ENCODE peak calls at places on chromosomes 13 and 19, in eight cellular contexts. One of them, this sample, is unnamed. For H3K4me1, the result is how much of the 10 kb centered on the place peaks cover.

GRCh38 chr19:53824134-53824611 is at the start of gene NLRP12:
- DNase-seq in cardiac muscle cell: no peak
- DNase-seq in PC-3: no peak
- DNase-seq in prostate gland: no peak
- DNase-seq in thoracic aorta: no peak
- DNase-seq in lower lobe of right lung: peak
- DNase-seq in left ventricle myocardium inferior: no peak
- DNase-seq in tibial artery: peak
- DNase-seq in this sample: no peak

GRCh38 chr19:49116544-49116943 is 2.4 kb downstream of the LIN7B start:
- DNase-seq in left ventricle myocardium inferior: peak
- DNase-seq in tibial artery: peak
- DNase-seq in cardiac muscle cell: no peak
- DNase-seq in prostate gland: no peak
- DNase-seq in lower lobe of right lung: peak
- DNase-seq in PC-3: no peak
- DNase-seq in thoracic aorta: no peak
- DNase-seq in this sample: no peak

GRCh38 chr13:102558029-102558428 is 38.8 kb upstream of the TPP2 start:
- DNase-seq in cardiac muscle cell: no peak
- DNase-seq in PC-3: no peak
- DNase-seq in lower lobe of right lung: no peak
- DNase-seq in tibial artery: no peak
- DNase-seq in left ventricle myocardium inferior: no peak
- DNase-seq in thoracic aorta: no peak
- DNase-seq in prostate gland: no peak
- DNase-seq in this sample: no peak

GRCh38 chr13:54775501-54776191 is 1747.0 kb downstream of the OLFM4 start:
- DNase-seq in tibial artery: no peak
- DNase-seq in thoracic aorta: no peak
- DNase-seq in PC-3: no peak
- DNase-seq in left ventricle myocardium inferior: no peak
- DNase-seq in lower lobe of right lung: peak
- DNase-seq in prostate gland: no peak
- DNase-seq in cardiac muscle cell: no peak
- DNase-seq in this sample: no peak

GRCh38 chr19:48997972-48998371 is 4.3 kb downstream of the RUVBL2 start:
- DNase-seq in thoracic aorta: no peak
- DNase-seq in lower lobe of right lung: peak
- DNase-seq in prostate gland: no peak
- DNase-seq in left ventricle myocardium inferior: no peak
- DNase-seq in PC-3: peak
- DNase-seq in cardiac muscle cell: peak
- DNase-seq in tibial artery: no peak
- DNase-seq in this sample: peak

GRCh38 chr13:39542361-39542760 is 60.6 kb downstream of the LHFPL6 start:
- DNase-seq in thoracic aorta: no peak
- DNase-seq in tibial artery: no peak
- DNase-seq in cardiac muscle cell: no peak
- DNase-seq in lower lobe of right lung: no peak
- DNase-seq in left ventricle myocardium inferior: no peak
- DNase-seq in PC-3: no peak
- DNase-seq in prostate gland: no peak
- DNase-seq in this sample: no peak

GRCh38 chr13:42401376-42401775 is 129.4 kb downstream of the AKAP11 start:
- DNase-seq in thoracic aorta: no peak
- DNase-seq in cardiac muscle cell: no peak
- DNase-seq in tibial artery: no peak
- DNase-seq in prostate gland: no peak
- DNase-seq in PC-3: no peak
- DNase-seq in lower lobe of right lung: no peak
- DNase-seq in left ventricle myocardium inferior: no peak
- DNase-seq in this sample: no peak

GRCh38 chr19:5456130-5456835 is 1.1 kb downstream of the ZNRF4 start:
- DNase-seq in tibial artery: no peak
- DNase-seq in lower lobe of right lung: no peak
- DNase-seq in thoracic aorta: no peak
- DNase-seq in PC-3: no peak
- DNase-seq in cardiac muscle cell: no peak
- DNase-seq in left ventricle myocardium inferior: no peak
- DNase-seq in prostate gland: no peak
- DNase-seq in this sample: no peak

GRCh38 chr19:2061093-2061935 is 10.3 kb upstream of the MKNK2 start:
- DNase-seq in cardiac muscle cell: peak
- DNase-seq in left ventricle myocardium inferior: peak
- DNase-seq in PC-3: peak
- DNase-seq in lower lobe of right lung: peak
- DNase-seq in tibial artery: peak
- DNase-seq in prostate gland: peak
- DNase-seq in thoracic aorta: peak
- DNase-seq in this sample: peak

GRCh38 chr19:35120492-35120891 is 4.9 kb downstream of the FXYD3 start:
- DNase-seq in tibial artery: peak
- DNase-seq in lower lobe of right lung: no peak
- DNase-seq in prostate gland: no peak
- DNase-seq in PC-3: peak
- DNase-seq in thoracic aorta: no peak
- DNase-seq in left ventricle myocardium inferior: no peak
- DNase-seq in cardiac muscle cell: no peak
- DNase-seq in this sample: no peak

GRCh38 chr13:78194904-78195639 is 276.4 kb upstream of the EDNRB start:
- DNase-seq in PC-3: peak
- DNase-seq in cardiac muscle cell: no peak
- DNase-seq in lower lobe of right lung: no peak
- DNase-seq in prostate gland: no peak
- DNase-seq in thoracic aorta: no peak
- DNase-seq in left ventricle myocardium inferior: no peak
- DNase-seq in tibial artery: no peak
- DNase-seq in this sample: no peak

GRCh38 chr19:33397536-33398360 is 24.2 kb downstream of the CEBPG start:
- DNase-seq in left ventricle myocardium inferior: no peak
- DNase-seq in tibial artery: peak
- DNase-seq in cardiac muscle cell: no peak
- DNase-seq in thoracic aorta: no peak
- DNase-seq in lower lobe of right lung: peak
- DNase-seq in PC-3: no peak
- DNase-seq in prostate gland: no peak
- DNase-seq in this sample: peak

GRCh38 chr19:42247631-42248199 is 5.3 kb upstream of the GSK3A start:
- DNase-seq in thoracic aorta: no peak
- DNase-seq in left ventricle myocardium inferior: no peak
- DNase-seq in PC-3: no peak
- DNase-seq in lower lobe of right lung: no peak
- DNase-seq in cardiac muscle cell: no peak
- DNase-seq in prostate gland: no peak
- DNase-seq in tibial artery: no peak
- DNase-seq in this sample: no peak
- H3K4me1 ChIP-seq in thoracic aorta: half or more
- H3K4me1 ChIP-seq in left ventricle myocardium inferior: half or more
- H3K4me1 ChIP-seq in PC-3: under half
- H3K4me1 ChIP-seq in lower lobe of right lung: half or more
- H3K4me1 ChIP-seq in cardiac muscle cell: under half
- H3K4me1 ChIP-seq in prostate gland: under half
- H3K4me1 ChIP-seq in tibial artery: half or more
- H3K4me1 ChIP-seq in this sample: under half

DNA sequence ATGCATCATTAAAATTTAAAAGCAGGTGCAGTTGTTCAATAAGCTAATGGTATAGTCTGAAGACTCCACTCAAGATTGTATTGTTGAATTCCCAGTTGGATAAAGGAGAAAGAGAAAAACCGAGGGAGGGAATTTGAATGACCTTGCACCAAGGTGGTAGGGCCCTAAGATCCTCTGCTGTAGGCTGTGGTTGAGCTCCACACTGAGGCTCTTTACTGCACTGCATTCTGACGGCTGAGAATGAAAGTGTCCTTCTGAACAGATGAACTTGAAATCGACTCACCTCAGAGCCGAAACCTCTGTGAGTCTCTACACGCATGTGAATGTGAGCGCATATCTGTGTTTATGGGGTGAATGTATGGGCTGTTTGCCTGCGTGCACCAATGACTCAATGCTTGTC is 388.9 kb upstream of the DACH1 start:
- DNase-seq in PC-3: peak
- DNase-seq in lower lobe of right lung: no peak
- DNase-seq in cardiac muscle cell: peak
- DNase-seq in left ventricle myocardium inferior: no peak
- DNase-seq in prostate gland: peak
- DNase-seq in thoracic aorta: no peak
- DNase-seq in tibial artery: no peak
- DNase-seq in this sample: peak
- TF ChIP-seq CTCF in PC-3: peak
- TF ChIP-seq CTCF in lower lobe of right lung: no peak
- TF ChIP-seq CTCF in cardiac muscle cell: no peak
- TF ChIP-seq CTCF in left ventricle myocardium inferior: peak
- TF ChIP-seq CTCF in prostate gland: no peak
- TF ChIP-seq CTCF in thoracic aorta: no peak
- TF ChIP-seq CTCF in tibial artery: no peak
- TF ChIP-seq CTCF in this sample: peak

DNA sequence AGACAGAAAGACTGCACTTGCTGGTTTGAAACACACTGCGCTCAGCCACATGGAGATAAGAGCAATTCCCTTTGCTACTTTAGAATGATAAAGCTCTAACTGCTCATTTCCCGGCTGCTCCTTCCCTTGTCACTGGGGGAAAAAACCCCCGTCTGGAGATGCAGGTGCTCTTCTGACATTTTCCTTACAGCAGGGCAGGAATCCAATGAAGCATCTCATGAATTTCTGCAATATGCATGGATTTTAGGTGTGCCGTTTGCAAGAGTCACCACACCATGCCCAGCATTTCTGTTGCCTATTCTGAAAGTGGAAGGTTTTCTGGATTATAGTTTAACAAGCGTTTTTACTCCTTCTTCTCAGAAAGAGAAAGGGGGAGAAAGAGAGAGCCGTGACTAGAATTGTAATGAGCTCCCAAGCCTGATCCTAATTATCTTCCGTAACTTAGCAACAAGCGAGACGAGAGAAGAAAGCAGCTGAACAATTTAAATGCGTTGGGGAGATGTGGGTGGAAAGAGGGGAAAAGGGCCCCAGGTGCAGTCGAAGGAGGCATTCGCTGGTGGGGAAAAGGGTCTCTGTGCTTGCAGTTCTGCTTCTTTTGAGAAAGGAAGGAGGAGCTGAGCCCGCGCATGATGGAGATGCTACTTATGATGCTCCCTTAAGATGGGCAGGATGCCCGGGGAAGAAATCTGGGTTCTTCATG is 76.6 kb upstream of the SPATA13 start:
- DNase-seq in cardiac muscle cell: no peak
- DNase-seq in lower lobe of right lung: no peak
- DNase-seq in tibial artery: no peak
- DNase-seq in left ventricle myocardium inferior: no peak
- DNase-seq in PC-3: no peak
- DNase-seq in prostate gland: no peak
- DNase-seq in thoracic aorta: no peak
- DNase-seq in this sample: no peak
- H3K4me1 ChIP-seq in cardiac muscle cell: under half
- H3K4me1 ChIP-seq in lower lobe of right lung: under half
- H3K4me1 ChIP-seq in tibial artery: under half
- H3K4me1 ChIP-seq in left ventricle myocardium inferior: under half
- H3K4me1 ChIP-seq in PC-3: under half
- H3K4me1 ChIP-seq in prostate gland: under half
- H3K4me1 ChIP-seq in thoracic aorta: under half
- H3K4me1 ChIP-seq in this sample: under half

GRCh38 chr19:57613941-57614743 is at the start of gene ZNF134:
- DNase-seq in PC-3: peak
- DNase-seq in cardiac muscle cell: peak
- DNase-seq in left ventricle myocardium inferior: peak
- DNase-seq in tibial artery: peak
- DNase-seq in thoracic aorta: peak
- DNase-seq in prostate gland: peak
- DNase-seq in lower lobe of right lung: peak
- DNase-seq in this sample: peak
- TF ChIP-seq CTCF in PC-3: no peak
- TF ChIP-seq CTCF in cardiac muscle cell: peak
- TF ChIP-seq CTCF in left ventricle myocardium inferior: peak
- TF ChIP-seq CTCF in tibial artery: no peak
- TF ChIP-seq CTCF in thoracic aorta: no peak
- TF ChIP-seq CTCF in prostate gland: no peak
- TF ChIP-seq CTCF in lower lobe of right lung: peak
- TF ChIP-seq CTCF in this sample: no peak

DNA sequence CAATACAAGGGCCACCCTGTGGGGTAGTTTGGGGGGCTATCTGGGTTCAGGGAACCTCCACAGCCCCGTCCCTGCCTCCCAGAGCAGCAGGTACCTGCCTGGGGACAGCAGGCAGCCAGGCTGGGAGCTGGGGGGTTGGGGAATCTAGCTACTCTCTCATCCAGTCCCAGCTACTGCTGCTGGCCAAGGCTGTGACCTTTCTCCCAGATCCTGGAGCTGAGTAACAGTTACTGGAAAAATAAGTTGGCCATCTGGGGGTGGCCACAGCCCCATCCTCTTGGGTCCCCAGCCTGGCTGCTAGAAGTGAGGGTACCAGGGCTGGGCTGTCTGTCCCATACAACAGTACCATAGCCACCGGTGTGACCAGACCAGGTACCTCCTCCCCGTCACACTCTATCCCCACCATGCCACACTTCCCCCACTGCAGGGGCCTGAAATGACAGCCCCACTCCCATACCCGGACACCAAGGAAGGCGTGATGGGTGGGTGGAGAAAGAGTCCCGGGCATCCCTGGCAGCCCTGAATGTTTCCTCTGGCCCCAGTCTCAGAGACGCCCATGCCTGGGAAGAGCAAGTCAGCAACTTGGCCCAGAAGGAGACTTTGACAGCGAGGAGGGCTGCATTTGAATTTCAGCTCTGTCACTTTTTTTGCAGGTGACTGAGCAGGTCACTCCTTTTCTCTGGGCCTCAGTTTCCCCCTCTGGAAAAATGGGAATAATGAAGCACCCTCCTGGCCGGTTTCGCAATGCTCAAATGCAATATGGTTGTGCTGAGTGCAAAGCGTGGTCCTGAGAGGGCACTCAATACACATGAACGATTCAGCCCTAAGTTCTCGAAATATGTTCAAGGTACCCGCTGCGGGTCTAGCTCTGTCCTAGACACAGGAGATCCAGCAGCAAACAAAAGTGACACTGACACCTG is 30.7 kb upstream of the NFIC start:
- DNase-seq in prostate gland: no peak
- DNase-seq in tibial artery: peak
- DNase-seq in lower lobe of right lung: no peak
- DNase-seq in left ventricle myocardium inferior: peak
- DNase-seq in thoracic aorta: peak
- DNase-seq in cardiac muscle cell: no peak
- DNase-seq in PC-3: peak
- DNase-seq in this sample: no peak
- H3K4me1 ChIP-seq in prostate gland: under half
- H3K4me1 ChIP-seq in tibial artery: half or more
- H3K4me1 ChIP-seq in lower lobe of right lung: under half
- H3K4me1 ChIP-seq in left ventricle myocardium inferior: under half
- H3K4me1 ChIP-seq in thoracic aorta: half or more
- H3K4me1 ChIP-seq in cardiac muscle cell: under half
- H3K4me1 ChIP-seq in PC-3: under half
- H3K4me1 ChIP-seq in this sample: under half

GRCh38 chr19:41366089-41366488 is 2.1 kb upstream of the B9D2 start:
- DNase-seq in PC-3: no peak
- DNase-seq in lower lobe of right lung: no peak
- DNase-seq in cardiac muscle cell: no peak
- DNase-seq in thoracic aorta: no peak
- DNase-seq in tibial artery: no peak
- DNase-seq in left ventricle myocardium inferior: no peak
- DNase-seq in prostate gland: no peak
- DNase-seq in this sample: peak
- TF ChIP-seq CTCF in PC-3: no peak
- TF ChIP-seq CTCF in lower lobe of right lung: peak
- TF ChIP-seq CTCF in cardiac muscle cell: peak
- TF ChIP-seq CTCF in thoracic aorta: no peak
- TF ChIP-seq CTCF in tibial artery: no peak
- TF ChIP-seq CTCF in left ventricle myocardium inferior: no peak
- TF ChIP-seq CTCF in prostate gland: no peak
- TF ChIP-seq CTCF in this sample: no peak

GRCh38 chr13:21015284-21015683 is 46.1 kb downstream of the LATS2 start:
- DNase-seq in PC-3: peak
- DNase-seq in cardiac muscle cell: no peak
- DNase-seq in left ventricle myocardium inferior: no peak
- DNase-seq in prostate gland: no peak
- DNase-seq in tibial artery: peak
- DNase-seq in lower lobe of right lung: no peak
- DNase-seq in thoracic aorta: no peak
- DNase-seq in this sample: no peak
- H3K4me1 ChIP-seq in PC-3: under half
- H3K4me1 ChIP-seq in cardiac muscle cell: under half
- H3K4me1 ChIP-seq in left ventricle myocardium inferior: half or more
- H3K4me1 ChIP-seq in prostate gland: under half
- H3K4me1 ChIP-seq in tibial artery: half or more
- H3K4me1 ChIP-seq in lower lobe of right lung: half or more
- H3K4me1 ChIP-seq in thoracic aorta: half or more
- H3K4me1 ChIP-seq in this sample: under half